ENCODE peak calls at places on chromosomes 13 and 19, in seven cellular contexts. Q is H9, T is endothelial cell of umbilical vein, X is upper lobe of right lung, C is heart left ventricle, J is cardiac muscle cell, Z is psoas muscle. B is an unnamed sample.

GRCh38 chr13:89880201-89880600 is 1467.3 kb upstream of the MIR17HG start:
- DNase-seq in Q (no peak), T (no peak), X (no peak), C (no peak), J (no peak), Z (no peak), B (no peak)

GRCh38 chr19:51698296-51698695 is 5.2 kb downstream of the SPACA6 start:
- DNase-seq in Q (no peak), T (no peak), X (no peak), C (no peak), J (no peak), Z (no peak), B (no peak)

GRCh38 chr13:64305246-64305645 is 2889.6 kb upstream of the PCDH20 start:
- DNase-seq in Q (no peak), T (no peak), X (no peak), C (no peak), J (peak; percentile 49), Z (no peak), B (no peak)

GRCh38 chr19:54366811-54367210 is 2.1 kb upstream of the LAIR1 start:
- DNase-seq in Q (no peak), T (no peak), X (no peak), C (no peak), J (no peak), Z (no peak), B (no peak)

GRCh38 chr13:42547615-42548014 is 26.3 kb upstream of the TNFSF11 start:
- DNase-seq in Q (no peak), T (no peak), X (no peak), C (no peak), J (no peak), Z (no peak), B (no peak)

GRCh38 chr19:11165486-11166030 is 10.0 kb upstream of the SPC24 start:
- DNase-seq in Q (no peak), T (no peak), X (no peak), C (no peak), J (peak; percentile 46), Z (no peak), B (no peak)

GRCh38 chr19:15463865-15464371 is 426 bp downstream of the RASAL3 start:
- DNase-seq in Q (peak; percentile 56), T (no peak), X (no peak), C (no peak), J (no peak), Z (no peak), B (peak; percentile 20)

GRCh38 chr19:10315335-10316214 is at the start of gene FDX2:
- DNase-seq in Q (peak; percentile 93), T (peak; percentile 85), X (peak; percentile 95), C (peak; percentile 92), J (peak; percentile 80), Z (peak; percentile 91), B (no peak)

GRCh38 chr13:53201454-53202225 is 173.0 kb downstream of the OLFM4 start:
- DNase-seq in Q (peak; percentile 75), T (no peak), X (peak; percentile 64), C (peak; percentile 21), J (peak; percentile 7), Z (peak; percentile 9), B (no peak)

GRCh38 chr13:104984296-104984818 is 1551.1 kb downstream of the EFNB2 start:
- DNase-seq in Q (no peak), T (peak; percentile 92), X (no peak), C (peak; percentile 72), J (peak; percentile 71), Z (peak; percentile 24), B (no peak)

GRCh38 chr13:66353664-66354063 is 876.5 kb downstream of the PCDH9 start:
- DNase-seq in Q (no peak), T (peak; percentile 5), X (no peak), C (no peak), J (peak; percentile 44), Z (no peak), B (no peak)

GRCh38 chr13:79710376-79710775 is 229.4 kb downstream of the NDFIP2 start:
- DNase-seq in Q (no peak), T (no peak), X (no peak), C (no peak), J (peak; percentile 71), Z (no peak), B (no peak)

GRCh38 chr13:90254437-90254836 is 1093.0 kb upstream of the MIR17HG start:
- DNase-seq in Q (no peak), T (no peak), X (no peak), C (no peak), J (no peak), Z (no peak), B (no peak)

DNA sequence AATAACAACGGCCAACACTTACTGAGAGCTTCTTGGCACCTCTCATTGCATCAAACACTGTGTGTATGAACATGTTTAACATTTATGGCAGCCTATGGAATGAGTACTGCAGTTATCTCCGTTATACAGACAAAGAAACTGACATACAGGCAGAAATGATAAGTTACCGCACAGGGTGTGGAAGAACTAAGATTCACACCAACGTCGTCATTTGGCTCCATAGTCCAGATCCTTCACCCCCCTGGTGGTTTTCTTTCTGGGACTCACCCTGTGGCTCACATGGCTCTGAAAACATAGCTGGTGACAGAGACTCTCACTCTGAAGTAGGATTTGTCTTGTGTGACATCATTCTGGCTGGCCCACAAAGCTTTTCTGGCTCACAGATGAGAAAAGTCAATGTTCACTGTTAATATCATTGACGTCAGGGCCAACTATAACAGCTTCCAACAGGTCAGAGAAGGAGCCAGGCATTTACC is 230.1 kb downstream of the DLEU7 start:
- DNase-seq in Q (no peak), T (no peak), X (no peak), C (no peak), J (peak; percentile 42), Z (no peak), B (no peak)
- H3K4me1 ChIP-seq in Q (peaks cover 2% of the 10 kb centered on the region), T (peaks cover 21% of the 10 kb centered on the region), X (no peaks in the 10 kb centered on the region), C (no peaks in the 10 kb centered on the region), J (peaks cover 3% of the 10 kb centered on the region), Z (no peaks in the 10 kb centered on the region), B (no peaks in the 10 kb centered on the region)

DNA sequence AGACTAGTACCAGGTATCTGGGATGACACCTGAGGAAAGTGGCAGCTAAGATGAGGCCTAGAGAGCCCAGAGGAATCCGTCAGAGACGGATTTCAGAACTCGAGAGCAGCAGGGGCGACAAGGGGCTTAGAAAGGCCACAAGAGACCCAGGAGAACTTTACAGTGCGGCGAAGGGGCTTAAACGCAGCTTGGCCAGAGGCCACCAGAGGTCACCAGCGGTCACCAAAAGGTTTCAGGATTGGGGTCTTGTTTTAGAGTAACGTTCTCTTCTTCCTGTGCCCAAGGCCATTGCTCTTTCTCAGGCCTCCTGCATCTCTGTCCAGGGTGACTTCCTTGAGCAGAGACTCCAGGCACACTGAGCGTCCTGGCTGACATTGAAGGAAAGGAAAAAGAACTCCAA is 2.2 kb downstream of the ZSCAN22 start:
- DNase-seq in Q (peak; percentile 77), T (no peak), X (no peak), C (no peak), J (no peak), Z (no peak), B (no peak)
- TF ChIP-seq CTCF in Q (peak; percentile 77), T (peak; percentile 6), X (peak; percentile 12), C (no peak), J (no peak), Z (no peak), B (no peak)

GRCh38 chr19:29512748-29513147 is 13.0 kb upstream of the VSTM2B start:
- DNase-seq in Q (no peak), T (no peak), X (no peak), C (no peak), J (no peak), Z (no peak), B (no peak)
- H3K4me1 ChIP-seq in Q (no peaks in the 10 kb centered on the region), T (no peaks in the 10 kb centered on the region), X (no peaks in the 10 kb centered on the region), C (no peaks in the 10 kb centered on the region), J (no peaks in the 10 kb centered on the region), Z (no peaks in the 10 kb centered on the region), B (no peaks in the 10 kb centered on the region)

DNA sequence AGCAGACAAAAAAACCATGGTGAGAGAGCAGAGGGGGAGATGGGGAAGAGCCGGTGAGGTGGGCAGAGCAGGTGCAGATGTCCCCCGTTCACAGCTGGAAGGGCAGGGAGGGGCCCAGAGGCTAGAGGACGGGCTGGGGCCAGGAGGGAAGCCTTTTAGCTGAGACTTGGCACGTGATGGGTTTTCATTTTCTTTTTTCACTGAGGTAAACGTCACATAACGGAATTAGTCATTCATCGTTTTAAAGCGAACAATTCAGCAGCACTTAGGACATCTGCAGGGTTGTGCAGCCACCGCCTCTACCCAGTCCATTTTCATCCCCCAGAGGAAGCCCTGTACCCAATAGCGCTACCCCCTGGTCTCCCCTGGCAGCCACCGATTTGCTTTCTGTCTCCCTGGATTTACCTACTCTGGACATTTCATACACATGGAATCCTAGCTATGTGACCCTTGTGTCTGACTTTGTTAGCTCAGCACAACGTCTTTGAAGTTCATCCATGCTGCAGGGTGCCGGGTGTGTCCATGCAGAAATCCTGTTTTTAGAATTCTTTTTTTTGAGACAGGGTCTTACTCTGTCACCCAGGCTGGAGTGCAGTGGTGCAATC is 16.0 kb upstream of the EMC10 start:
- DNase-seq in Q (no peak), T (no peak), X (no peak), C (no peak), J (peak; percentile 22), Z (no peak), B (no peak)
- TF ChIP-seq CTCF in Q (peak; percentile 21), T (no peak), X (no peak), C (no peak), J (no peak), Z (no peak), B (no peak)

DNA sequence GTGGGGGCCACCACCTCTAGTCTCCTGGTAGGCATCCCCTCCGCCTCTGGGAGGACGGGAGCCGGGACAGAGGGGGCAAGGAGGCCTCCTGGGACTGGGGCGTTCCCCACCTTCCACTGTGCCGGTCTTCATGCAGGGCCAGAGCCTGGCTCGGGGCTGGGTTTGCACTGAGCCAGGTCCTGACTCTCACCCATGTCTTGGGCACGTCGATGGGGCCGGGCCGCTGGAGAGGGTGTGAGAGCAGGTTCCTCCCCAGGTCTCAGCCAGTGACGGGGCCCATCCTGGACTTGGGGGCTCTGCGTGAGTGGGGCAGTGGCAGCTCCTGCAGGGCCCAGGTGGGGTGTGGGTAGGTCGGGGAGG is 26.6 kb downstream of the ATP11A start:
- DNase-seq in Q (no peak), T (no peak), X (no peak), C (no peak), J (no peak), Z (no peak), B (no peak)
- H3K4me1 ChIP-seq in Q (peaks cover 20% of the 10 kb centered on the region), T (peaks cover 22% of the 10 kb centered on the region), X (peaks cover 47% of the 10 kb centered on the region), C (peaks cover 6% of the 10 kb centered on the region), J (peaks cover 40% of the 10 kb centered on the region), Z (peaks cover 11% of the 10 kb centered on the region), B (no peaks in the 10 kb centered on the region)

DNA sequence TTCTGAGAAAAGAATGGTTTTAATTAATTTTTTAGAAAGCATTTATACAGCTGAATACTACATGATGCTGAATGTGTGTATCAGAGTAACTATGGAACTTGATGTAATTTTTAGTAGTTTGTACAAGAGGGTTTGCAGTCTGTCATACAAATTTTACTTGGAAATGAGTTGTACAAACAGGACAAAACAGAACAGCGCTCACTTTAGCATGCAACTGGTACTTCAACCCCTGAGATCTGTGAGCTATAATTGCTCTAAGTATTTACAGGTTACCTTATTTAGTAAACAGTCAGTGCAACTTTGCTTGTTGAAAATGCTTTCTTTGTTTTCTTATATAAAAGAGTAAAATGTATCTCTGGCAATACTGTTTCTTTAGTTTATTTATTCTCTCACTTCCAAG is 719 bp downstream of the TNFRSF19 start:
- DNase-seq in Q (no peak), T (no peak), X (no peak), C (no peak), J (peak; percentile 43), Z (no peak), B (no peak)
- TF ChIP-seq CTCF in Q (no peak), T (no peak), X (no peak), C (no peak), J (peak; percentile 21), Z (no peak), B (no peak)

B was measured in esophagus squamous epithelium.